ENCODE peak calls at places on chromosomes 12 and 14, in six cellular contexts. G is HepG2, I is A549, Z is K562, F is GM12878, W is H1. H is an unnamed sample.

GRCh38 chr12:120540445-120540844 is 6.3 kb downstream of the RNF10 start:
- DNase-seq in G (no peak), W (no peak), F (no peak), Z (peak), I (no peak), H (peak)

GRCh38 chr14:52885230-52885629 is 65.6 kb downstream of the FERMT2 start:
- DNase-seq in G (no peak), W (no peak), I (no peak), Z (no peak), F (no peak), H (peak)

GRCh38 chr14:52003324-52003723 is 14.0 kb downstream of the RTRAF start:
- DNase-seq in W (no peak), G (no peak), Z (no peak), F (no peak), I (no peak), H (peak)

GRCh38 chr12:32051511-32052299 is 54.9 kb upstream of the BICD1 start:
- DNase-seq in Z (no peak), G (no peak), W (no peak), I (peak), F (no peak), H (peak)

GRCh38 chr14:105855893-105856675 is 329.7 kb downstream of the TMEM121 start:
- DNase-seq in Z (no peak), I (no peak), G (no peak), W (no peak), F (no peak), H (no peak)

GRCh38 chr12:131434208-131435125 is 276.4 kb upstream of the SFSWAP start:
- DNase-seq in F (no peak), I (no peak), W (no peak), Z (peak), G (no peak), H (no peak)

GRCh38 chr12:46770501-46771183 is 55.2 kb downstream of the SLC38A4 start:
- DNase-seq in Z (no peak), F (no peak), G (peak), W (no peak), I (no peak), H (peak)

GRCh38 chr12:48061943-48062719 is 43.7 kb downstream of the SENP1 start:
- DNase-seq in G (no peak), I (no peak), Z (no peak), F (no peak), W (no peak), H (no peak)

GRCh38 chr14:50061664-50062437 is 54.5 kb downstream of the VCPKMT start:
- DNase-seq in Z (no peak), I (no peak), F (peak), G (peak), W (no peak), H (peak)

GRCh38 chr12:131828671-131829350 is 618 bp downstream of the MMP17 start:
- DNase-seq in F (no peak), W (no peak), I (no peak), G (no peak), Z (peak), H (no peak)

GRCh38 chr14:33229269-33229924 is 290.7 kb downstream of the NPAS3 start:
- DNase-seq in I (no peak), W (no peak), Z (no peak), G (no peak), F (no peak), H (no peak)

GRCh38 chr12:659090-659683 is 4.1 kb downstream of the NINJ2 start:
- DNase-seq in I (no peak), Z (no peak), W (no peak), G (no peak), F (no peak), H (no peak)

GRCh38 chr14:61326847-61327246 is 5.5 kb downstream of the PRKCH start:
- DNase-seq in W (no peak), F (no peak), I (no peak), G (no peak), Z (no peak), H (no peak)

GRCh38 chr12:48934312-48934706 is 9.0 kb upstream of the FKBP11 start:
- DNase-seq in W (no peak), Z (peak), I (no peak), F (no peak), G (peak), H (no peak)

GRCh38 chr12:116528067-116528466 is 31.1 kb upstream of the MAP1LC3B2 start:
- DNase-seq in W (no peak), G (no peak), I (peak), Z (no peak), F (no peak), H (peak)

GRCh38 chr14:53054457-53054856 is 98.7 kb downstream of the DDHD1 start:
- DNase-seq in I (no peak), F (no peak), W (no peak), G (no peak), Z (no peak), H (peak)

GRCh38 chr12:6233121-6233971 is 33.1 kb downstream of the CD9 start:
- DNase-seq in Z (no peak), G (no peak), I (no peak), W (no peak), F (no peak), H (no peak)

GRCh38 chr12:113204806-113205205 is 16.5 kb upstream of the TPCN1 start:
- DNase-seq in G (no peak), Z (peak), I (no peak), W (no peak), F (no peak), H (no peak)

GRCh38 chr12:31732926-31733548 is 4.2 kb upstream of the AMN1 start:
- DNase-seq in G (peak), F (peak), I (peak), W (peak), Z (peak), H (peak)

GRCh38 chr12:45231515-45232145 is 15.7 kb downstream of the ANO6 start:
- DNase-seq in Z (no peak), I (no peak), F (no peak), G (peak), W (no peak), H (peak)

GRCh38 chr12:124123432-124124015 is 150.5 kb downstream of the ZNF664 start:
- DNase-seq in W (no peak), F (no peak), Z (no peak), I (no peak), G (no peak), H (no peak)

GRCh38 chr12:31510034-31510433 is 80.9 kb downstream of the DENND5B start:
- DNase-seq in F (no peak), G (no peak), I (no peak), Z (no peak), W (no peak), H (peak)

GRCh38 chr12:8504351-8504750 is 9.0 kb upstream of the CLEC4D start:
- DNase-seq in G (no peak), I (no peak), F (no peak), W (no peak), Z (no peak), H (no peak)

GRCh38 chr14:56487761-56488160 is 91.8 kb upstream of the TMEM260 start:
- DNase-seq in W (no peak), F (no peak), G (no peak), I (no peak), Z (no peak), H (peak)

GRCh38 chr12:116426391-116427136 is 132.6 kb upstream of the MAP1LC3B2 start:
- DNase-seq in I (peak), F (no peak), G (no peak), W (peak), Z (peak), H (peak)

GRCh38 chr14:56463491-56463890 is 116.1 kb upstream of the TMEM260 start:
- DNase-seq in Z (no peak), F (no peak), I (no peak), G (no peak), W (no peak), H (no peak)

GRCh38 chr12:101761347-101761746 is 22.1 kb upstream of the SYCP3 start:
- DNase-seq in W (no peak), I (no peak), F (no peak), G (no peak), Z (no peak), H (peak)

DNA sequence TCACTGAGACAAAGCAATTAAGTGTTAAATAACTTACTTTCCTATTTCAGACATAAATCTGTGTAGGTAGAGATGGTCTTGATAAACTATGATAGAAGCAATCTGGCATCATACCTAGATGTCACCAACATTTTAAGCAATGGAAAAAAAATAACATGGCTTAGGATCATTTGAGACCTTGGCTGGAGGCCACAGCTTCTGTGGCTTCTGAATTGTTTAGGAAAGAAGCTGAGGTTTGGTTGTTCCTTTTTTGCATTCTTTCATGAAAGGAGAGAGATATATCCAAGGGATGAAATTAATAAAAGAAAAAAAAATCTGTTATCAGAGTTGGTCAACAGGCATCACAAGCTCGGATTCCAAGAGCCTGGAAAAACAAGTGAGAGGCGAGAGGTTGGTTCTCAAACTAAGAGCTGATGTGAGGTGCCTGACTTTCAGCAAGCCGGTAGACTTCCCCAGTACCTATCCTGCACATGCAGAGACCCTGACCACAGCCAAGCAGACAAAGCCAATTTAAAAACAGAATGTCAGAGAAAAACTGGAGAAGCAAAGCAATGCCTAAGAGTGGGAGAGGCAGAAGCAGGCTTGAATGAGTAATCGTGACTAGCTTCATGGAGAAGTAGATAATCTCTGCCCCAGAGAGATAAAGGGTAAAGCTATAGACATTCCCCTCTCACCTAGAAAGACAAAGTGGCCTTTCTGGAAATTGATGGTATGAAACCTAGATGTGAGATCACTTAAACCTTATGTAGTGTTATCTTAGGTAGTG is 43.4 kb upstream of the ST8SIA1 start:
- DNase-seq in Z (no peak), W (no peak), G (no peak), I (no peak), F (no peak), H (no peak)
- TF ChIP-seq CEBPB in Z (no peak), W (no peak), G (no peak), I (no peak), F (no peak), H (no peak)

GRCh38 chr14:72389200-72389599 is 457.0 kb downstream of the RGS6 start:
- DNase-seq in Z (no peak), W (no peak), I (no peak), G (no peak), F (no peak), H (no peak)

GRCh38 chr14:72383869-72384268 is 451.6 kb downstream of the RGS6 start:
- DNase-seq in W (no peak), F (no peak), Z (no peak), I (no peak), G (no peak), H (no peak)

GRCh38 chr14:72387727-72388126 is 455.5 kb downstream of the RGS6 start:
- DNase-seq in G (no peak), F (no peak), W (no peak), Z (no peak), I (no peak), H (no peak)
- TF ChIP-seq RFX5 in G (no peak), F (no peak), W (no peak), Z (no peak), I (no peak), H (no peak)

GRCh38 chr14:104782086-104782822 is 13.3 kb downstream of the AKT1 start:
- DNase-seq in Z (no peak), I (no peak), W (no peak), F (no peak), G (no peak), H (no peak)

GRCh38 chr14:104784218-104784568 is 11.4 kb downstream of the AKT1 start:
- DNase-seq in W (no peak), I (no peak), F (no peak), G (no peak), Z (no peak), H (no peak)

GRCh38 chr14:104781271-104782077 is 14.1 kb downstream of the AKT1 start:
- DNase-seq in Z (no peak), F (no peak), W (no peak), I (no peak), G (no peak), H (no peak)

GRCh38 chr14:104783484-104784217 is 11.9 kb downstream of the AKT1 start:
- DNase-seq in I (no peak), G (no peak), F (no peak), W (no peak), Z (no peak), H (no peak)

DNA sequence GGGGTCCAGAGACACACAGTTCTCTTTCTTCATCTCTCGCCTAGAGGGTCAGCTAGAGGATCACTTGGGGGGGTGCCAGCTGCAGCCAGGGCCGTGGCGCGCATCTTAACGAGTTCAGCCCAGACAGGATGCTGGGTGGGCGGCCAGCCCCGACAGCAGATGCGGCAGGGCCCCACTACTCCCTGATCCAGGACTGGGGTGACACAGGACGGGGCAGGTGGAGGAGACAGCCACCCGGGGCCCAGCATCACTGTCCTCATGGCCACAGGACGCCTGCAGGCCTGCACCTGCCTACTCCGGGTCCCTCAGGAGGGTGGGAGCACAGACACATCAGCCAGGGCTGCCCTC is 12.8 kb downstream of the AKT1 start:
- DNase-seq in I (no peak), W (no peak), Z (no peak), G (no peak), F (no peak), H (no peak)
- TF ChIP-seq CEBPB in I (no peak), W (no peak), Z (no peak), G (no peak), F (no peak), H (no peak)

DNA sequence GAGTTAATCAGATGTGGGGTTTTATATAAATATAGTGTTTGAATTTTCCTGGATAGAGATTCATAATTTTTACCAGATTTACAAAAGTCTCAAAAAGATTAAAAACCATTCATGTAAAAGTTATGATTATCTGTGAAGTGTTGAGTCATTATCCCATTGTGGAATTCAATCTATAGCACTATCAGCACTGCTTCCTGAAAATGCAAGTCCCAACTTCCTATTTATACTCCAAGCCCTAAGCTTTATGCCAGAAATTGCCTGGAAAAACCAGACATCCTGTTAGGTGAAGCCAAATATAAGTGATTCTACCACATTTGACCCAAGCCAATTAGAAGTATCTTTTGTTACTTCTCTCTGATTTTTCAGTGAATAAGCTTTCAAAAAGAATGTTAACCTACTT is 129.1 kb downstream of the GPR135 start:
- DNase-seq in W (no peak), Z (no peak), F (no peak), G (no peak), I (no peak), H (no peak)
- TF ChIP-seq RFX5 in W (no peak), Z (no peak), F (no peak), G (no peak), I (no peak), H (no peak)

GRCh38 chr12:57693659-57694458 is at the start of gene OS9:
- DNase-seq in F (peak), W (peak), Z (peak), I (peak), G (peak), H (peak)

GRCh38 chr12:57692500-57692899 is 1.4 kb upstream of the OS9 start:
- DNase-seq in Z (no peak), G (no peak), F (no peak), W (no peak), I (no peak), H (no peak)

GRCh38 chr12:57693317-57693658 is 644 bp upstream of the OS9 start:
- DNase-seq in I (no peak), Z (no peak), W (no peak), F (no peak), G (no peak), H (no peak)

GRCh38 chr12:57695770-57696432 is 2.0 kb downstream of the OS9 start:
- DNase-seq in W (no peak), G (no peak), F (no peak), I (no peak), Z (no peak), H (no peak)

DNA sequence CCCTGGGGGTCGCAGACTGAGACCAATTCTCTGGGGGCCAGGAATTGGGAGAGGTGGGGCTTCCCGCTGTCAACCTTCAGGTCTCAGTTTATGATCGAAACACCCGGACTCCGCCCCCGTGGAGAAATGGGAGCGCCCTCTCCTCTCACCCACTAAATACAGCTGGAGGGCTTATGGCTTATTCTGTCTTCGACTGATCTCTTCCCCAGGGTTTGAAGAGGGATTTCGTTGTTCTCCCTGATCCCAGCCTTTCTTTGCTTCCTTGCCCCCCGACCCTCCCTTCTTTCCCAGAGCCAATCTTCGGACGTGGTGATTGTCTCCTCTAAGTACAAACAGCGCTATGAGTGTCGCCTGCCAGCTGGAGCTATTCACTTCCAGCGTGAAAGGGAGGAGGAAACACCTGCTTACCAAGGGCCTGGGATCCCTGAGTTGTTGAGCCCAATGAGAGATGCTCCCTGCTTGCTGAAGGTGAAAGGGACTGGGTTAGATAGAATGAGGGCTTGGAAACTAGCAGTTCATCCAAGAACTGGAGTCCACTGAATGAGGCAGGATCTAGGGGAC is 607 bp downstream of the OS9 start:
- DNase-seq in F (no peak), I (no peak), G (no peak), W (no peak), Z (peak), H (no peak)
- TF ChIP-seq CEBPB in F (no peak), I (no peak), G (no peak), W (no peak), Z (no peak), H (no peak)

H was measured in IMR-90.